ENCODE peak calls at places on chromosomes 16 and 17, in five cellular contexts. Y, V, S, J and O are unnamed samples.

GRCh38 chr17:37458805-37459204 is 30.9 kb upstream of the DUSP14 start:
- DNase-seq in Y (no peak), V (no peak), S (no peak), J (no peak), O (no peak)

GRCh38 chr17:17391575-17392370 is 85.0 kb upstream of the MED9 start:
- DNase-seq in Y (no peak), V (no peak), S (no peak), J (no peak), O (no peak)

GRCh38 chr17:63699638-63700527 is at the start of gene LIMD2:
- DNase-seq in Y (peak; percentile 77), V (peak; percentile 85), S (no peak), J (peak; percentile 40), O (peak; percentile 83)

GRCh38 chr17:3770471-3770870 is 30.5 kb downstream of the ITGAE start:
- DNase-seq in Y (no peak), V (no peak), S (no peak), J (no peak), O (no peak)

GRCh38 chr17:17437461-17437860 is 39.3 kb upstream of the MED9 start:
- DNase-seq in Y (no peak), V (no peak), S (no peak), J (no peak), O (no peak)

GRCh38 chr16:66874079-66874775 is 6.1 kb upstream of the PDP2 start:
- DNase-seq in Y (no peak), V (no peak), S (no peak), J (no peak), O (no peak)

GRCh38 chr17:38674013-38674748 is 576 bp downstream of the EPOP start:
- DNase-seq in Y (peak; percentile 29), V (peak; percentile 44), S (no peak), J (peak; percentile 28), O (no peak)

GRCh38 chr16:23414731-23415130 is 38.3 kb downstream of the COG7 start:
- DNase-seq in Y (no peak), V (no peak), S (no peak), J (no peak), O (no peak)

GRCh38 chr17:9937901-9938300 is 32.8 kb upstream of the RCVRN start:
- DNase-seq in Y (no peak), V (no peak), S (no peak), J (no peak), O (no peak)